ENCODE peak calls at places on chromosomes 16 and 17, in four cellular contexts. R is tibial artery, V is AG04450, W is dorsolateral prefrontal cortex. T is an unnamed sample.
A peak's percentile ranks its signal among the peaks of the same experiment; 100 is the strongest.

GRCh38 chr17:69143683-69144231 is 2.1 kb upstream of the ABCA6 start:
- DNase-seq in R (no peak), V (no peak), W (no peak), T (no peak)

GRCh38 chr16:86824751-86825310 is 246.5 kb downstream of the FOXL1 start:
- DNase-seq in R (no peak), V (no peak), W (no peak), T (peak; percentile 67)

GRCh38 chr17:61402978-61403845 is 3.6 kb downstream of the TBX2 start:
- DNase-seq in R (no peak), V (no peak), W (no peak), T (no peak)

GRCh38 chr17:73586921-73587680 is 57.1 kb downstream of the SDK2 start:
- DNase-seq in R (no peak), V (no peak), W (no peak), T (no peak)

GRCh38 chr17:42518046-42518754 is 17.8 kb upstream of the NAGLU start:
- DNase-seq in R (peak; percentile 95), V (peak; percentile 94), W (peak; percentile 68), T (peak; percentile 76)

GRCh38 chr17:15882777-15883176 is 62.2 kb upstream of the ADORA2B start:
- DNase-seq in R (no peak), V (no peak), W (no peak), T (no peak)

GRCh38 chr17:58191259-58191896 is 1.1 kb upstream of the EPX start:
- DNase-seq in R (no peak), V (no peak), W (no peak), T (no peak)

GRCh38 chr17:78144736-78145641 is 1.2 kb upstream of the C17orf99 start:
- DNase-seq in R (no peak), V (no peak), W (peak; percentile 58), T (no peak)

GRCh38 chr17:62671553-62671952 is 44.1 kb downstream of the MRC2 start:
- DNase-seq in R (no peak), V (no peak), W (no peak), T (no peak)

GRCh38 chr17:43860927-43861622 is 14.1 kb downstream of the CD300LG start:
- DNase-seq in R (peak; percentile 63), V (no peak), W (no peak), T (no peak)

GRCh38 chr16:23064642-23065041 is 84.6 kb downstream of the USP31 start:
- DNase-seq in R (no peak), V (no peak), W (no peak), T (no peak)

GRCh38 chr16:65655802-65656201 is 533.9 kb upstream of the CDH11 start:
- DNase-seq in R (no peak), V (no peak), W (no peak), T (no peak)

GRCh38 chr17:59004338-59005111 is 102.2 kb downstream of the TRIM37 start:
- DNase-seq in R (peak; percentile 63), V (no peak), W (peak; percentile 34), T (peak; percentile 41)

GRCh38 chr16:84042308-84042878 is at the start of gene SLC38A8:
- DNase-seq in R (no peak), V (no peak), W (no peak), T (no peak)

GRCh38 chr16:3548859-3549258 is 28.3 kb downstream of the NLRC3 start:
- DNase-seq in R (no peak), V (no peak), W (no peak), T (no peak)

GRCh38 chr16:29804455-29805231 is 1.7 kb upstream of the MAZ start:
- DNase-seq in R (peak; percentile 65), V (no peak), W (no peak), T (no peak)

GRCh38 chr16:62225675-62226074 is 189.4 kb upstream of the CDH8 start:
- DNase-seq in R (peak; percentile 66), V (no peak), W (peak; percentile 55), T (peak; percentile 15)

GRCh38 chr17:36014946-36015345 is 2.8 kb downstream of the CCL23 start:
- DNase-seq in R (no peak), V (no peak), W (no peak), T (no peak)

GRCh38 chr16:50902457-50902856 is 160.6 kb downstream of the CYLD start:
- DNase-seq in R (no peak), V (no peak), W (no peak), T (no peak)

GRCh38 chr16:58413359-58413758 is 21.1 kb downstream of the GINS3 start:
- DNase-seq in R (no peak), V (no peak), W (no peak), T (no peak)

DNA sequence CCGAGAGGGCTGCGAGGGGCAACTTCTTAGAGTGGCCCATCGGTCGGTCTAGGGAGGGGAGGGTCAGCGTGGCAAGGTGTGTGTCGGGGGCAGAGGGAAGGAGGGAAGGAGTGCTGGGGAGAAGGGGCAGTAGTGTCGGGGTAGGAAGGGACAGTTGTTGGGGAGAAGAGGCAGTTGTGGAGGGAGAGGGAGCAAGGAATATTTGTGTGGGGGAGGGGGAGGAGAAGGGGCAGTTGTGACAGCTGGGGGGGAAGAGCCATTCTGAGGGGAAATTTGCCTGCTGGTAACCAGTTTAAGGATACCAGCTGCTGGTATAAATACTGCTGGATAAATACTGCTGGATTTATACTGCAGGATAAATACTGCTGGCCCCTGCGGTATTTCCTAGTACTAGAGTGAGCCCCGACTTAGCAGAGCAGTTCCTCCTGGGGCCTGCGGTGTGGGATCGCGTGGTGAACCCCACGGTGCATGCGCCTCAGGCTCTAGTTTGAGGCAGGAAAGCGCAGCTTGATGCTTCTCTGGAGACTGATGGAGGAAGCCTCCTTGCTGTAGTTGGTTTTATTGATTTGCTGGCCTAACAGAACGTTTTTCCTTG is 309 bp downstream of the DNAH2 start:
- DNase-seq in R (no peak), V (no peak), W (no peak), T (no peak)
- H3K4me3 ChIP-seq in R (peak overlapping the region; percentile 52), V (peak overlapping the region; percentile 74), W (peak overlapping the region; percentile 65), T (peak overlapping the region; percentile 52)

DNA sequence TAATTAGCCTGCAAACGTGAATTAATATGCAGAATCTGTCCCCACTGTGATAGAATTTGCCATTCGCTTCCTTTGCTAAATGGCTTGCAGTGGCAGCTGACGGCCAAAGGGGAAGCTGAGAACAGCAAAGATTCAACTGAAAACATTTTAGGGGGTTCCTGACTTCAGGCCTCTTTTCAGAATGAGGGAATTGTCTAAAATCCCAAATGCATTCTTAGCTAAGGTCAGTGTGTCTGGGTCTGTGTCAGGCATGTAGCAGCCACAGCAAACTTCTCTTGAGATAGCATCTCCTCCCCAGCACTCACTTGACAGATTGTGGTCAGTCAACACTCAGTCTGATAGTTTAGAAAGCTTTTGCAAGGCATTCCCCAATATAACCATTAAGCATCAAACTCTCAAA is 701.1 kb downstream of the WWOX start:
- DNase-seq in R (no peak), V (no peak), W (no peak), T (no peak)
- TF ChIP-seq CTCF in R (no peak), V (no peak), W (peak; percentile 10), T (no peak)

GRCh38 chr17:28385037-28385797 is 13.7 kb downstream of the SARM1 start:
- DNase-seq in R (no peak), V (no peak), W (no peak), T (no peak)
- H3K4me3 ChIP-seq in R (peak overlapping the region; percentile 40), V (no peak overlapping the region), W (peak overlapping the region; percentile 57), T (no peak overlapping the region)

GRCh38 chr16:78563905-78564304 is 464.5 kb downstream of the WWOX start:
- DNase-seq in R (no peak), V (no peak), W (no peak), T (no peak)

GRCh38 chr16:78562650-78563049 is 463.2 kb downstream of the WWOX start:
- DNase-seq in R (no peak), V (no peak), W (no peak), T (no peak)

GRCh38 chr16:78567713-78568112 is 468.3 kb downstream of the WWOX start:
- DNase-seq in R (no peak), V (no peak), W (no peak), T (no peak)

GRCh38 chr16:78570409-78571141 is 471.1 kb downstream of the WWOX start:
- DNase-seq in R (no peak), V (no peak), W (no peak), T (no peak)

DNA sequence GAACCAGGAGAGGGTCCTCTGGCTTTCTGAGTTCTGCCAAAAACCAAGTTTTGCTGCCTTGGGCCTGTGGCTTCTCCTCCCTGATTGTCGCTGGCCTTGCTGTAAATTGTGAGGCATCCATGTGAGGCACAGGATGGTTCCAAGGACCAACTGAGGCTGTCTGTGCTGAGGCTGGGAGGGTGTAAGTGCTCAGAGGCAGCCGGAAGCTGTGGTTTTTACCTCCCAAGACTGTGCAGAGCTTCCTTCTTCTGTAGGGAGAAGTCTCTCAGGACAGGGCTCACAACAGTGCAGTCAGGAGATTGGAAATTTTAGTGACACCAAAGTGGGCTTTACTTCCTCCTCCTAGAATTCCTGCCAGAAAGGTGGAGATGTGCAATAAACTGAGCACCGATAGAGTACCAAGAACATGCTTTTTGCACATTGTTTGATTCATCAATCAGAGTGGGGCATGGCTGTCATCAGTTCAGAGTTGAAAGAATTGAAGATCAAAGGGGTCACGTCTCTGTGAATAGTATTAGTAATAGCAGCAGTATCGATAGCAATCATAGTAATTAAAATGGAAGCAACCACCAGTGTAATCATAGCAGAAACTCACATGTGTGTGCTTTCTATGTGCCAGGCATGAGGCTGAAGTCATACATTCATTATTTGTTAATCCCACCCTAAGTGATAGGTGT is 467.1 kb downstream of the WWOX start:
- DNase-seq in R (no peak), V (no peak), W (no peak), T (no peak)
- TF ChIP-seq CTCF in R (no peak), V (no peak), W (no peak), T (no peak)

DNA sequence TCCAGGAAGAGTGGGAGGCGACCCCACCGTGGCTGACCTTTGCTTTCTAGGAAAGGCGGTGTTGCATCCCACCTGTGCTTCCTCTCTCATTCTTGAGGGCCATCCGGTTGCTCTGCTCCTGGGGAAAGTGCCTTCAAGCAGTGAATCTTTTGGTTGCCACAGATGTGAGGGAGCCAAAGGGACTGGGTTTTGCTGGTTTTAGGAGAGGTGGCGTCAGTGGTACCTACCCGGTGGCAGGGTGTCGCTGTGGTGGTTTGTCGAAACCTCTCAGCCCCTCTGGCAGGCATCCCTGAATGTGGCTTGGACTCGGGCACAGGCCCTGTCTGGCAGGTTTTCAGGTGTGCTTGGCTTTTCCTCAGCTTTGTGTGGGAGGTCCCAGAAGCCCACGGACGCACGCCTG is 611.5 kb downstream of the KCNJ18 start:
- DNase-seq in R (no peak), V (no peak), W (no peak), T (no peak)
- H3K4me3 ChIP-seq in R (no peak overlapping the region), V (no peak overlapping the region), W (no peak overlapping the region), T (no peak overlapping the region)

GRCh38 chr16:85557083-85557975 is 55.8 kb upstream of the GSE1 start:
- DNase-seq in R (no peak), V (no peak), W (no peak), T (no peak)
- TF ChIP-seq CTCF in R (no peak), V (peak; percentile 15), W (no peak), T (peak; percentile 29)